ENCODE peak calls at places on chromosomes 11 and 22, in five cellular contexts. One of them, this sample, is unnamed.

GRCh38 chr11:111573821-111574249 is 28.4 kb upstream of the SIK2 start:
- DNase-seq in CD8-positive, alpha-beta T cell: no peak
- DNase-seq in WTC11: no peak
- DNase-seq in fibroblast of lung: peak
- DNase-seq in astrocyte: no peak
- DNase-seq in this sample: no peak

GRCh38 chr11:92380882-92381281 is 156.3 kb downstream of the FAT3 start:
- DNase-seq in CD8-positive, alpha-beta T cell: no peak
- DNase-seq in WTC11: no peak
- DNase-seq in fibroblast of lung: peak
- DNase-seq in astrocyte: peak
- DNase-seq in this sample: no peak

GRCh38 chr11:74326665-74327064 is 15.2 kb upstream of the P4HA3 start:
- DNase-seq in CD8-positive, alpha-beta T cell: no peak
- DNase-seq in WTC11: no peak
- DNase-seq in fibroblast of lung: no peak
- DNase-seq in astrocyte: no peak
- DNase-seq in this sample: no peak

GRCh38 chr22:49670610-49671330 is 156.9 kb downstream of the BRD1 start:
- DNase-seq in CD8-positive, alpha-beta T cell: peak
- DNase-seq in WTC11: peak
- DNase-seq in fibroblast of lung: no peak
- DNase-seq in astrocyte: no peak
- DNase-seq in this sample: peak

GRCh38 chr11:47524200-47524874 is 28.6 kb downstream of the CELF1 start:
- DNase-seq in CD8-positive, alpha-beta T cell: no peak
- DNase-seq in WTC11: no peak
- DNase-seq in fibroblast of lung: no peak
- DNase-seq in astrocyte: no peak
- DNase-seq in this sample: no peak

GRCh38 chr11:2437516-2437915 is 6.8 kb downstream of the TRPM5 start:
- DNase-seq in CD8-positive, alpha-beta T cell: no peak
- DNase-seq in WTC11: no peak
- DNase-seq in fibroblast of lung: no peak
- DNase-seq in astrocyte: no peak
- DNase-seq in this sample: no peak

GRCh38 chr22:43883012-43883661 is 8.7 kb downstream of the PNPLA5 start:
- DNase-seq in CD8-positive, alpha-beta T cell: no peak
- DNase-seq in WTC11: peak
- DNase-seq in fibroblast of lung: peak
- DNase-seq in astrocyte: peak
- DNase-seq in this sample: no peak

GRCh38 chr11:115623021-115623451 is 118.8 kb upstream of the CADM1 start:
- DNase-seq in CD8-positive, alpha-beta T cell: no peak
- DNase-seq in WTC11: no peak
- DNase-seq in fibroblast of lung: peak
- DNase-seq in astrocyte: peak
- DNase-seq in this sample: no peak

GRCh38 chr11:94762208-94762607 is 5.9 kb upstream of the AMOTL1 start:
- DNase-seq in CD8-positive, alpha-beta T cell: no peak
- DNase-seq in WTC11: no peak
- DNase-seq in fibroblast of lung: no peak
- DNase-seq in astrocyte: no peak
- DNase-seq in this sample: no peak

GRCh38 chr11:76233936-76234703 is 27.8 kb upstream of the WNT11 start:
- DNase-seq in CD8-positive, alpha-beta T cell: peak
- DNase-seq in WTC11: no peak
- DNase-seq in fibroblast of lung: peak
- DNase-seq in astrocyte: peak
- DNase-seq in this sample: no peak

GRCh38 chr11:78256962-78257361 is 68.2 kb downstream of the USP35 start:
- DNase-seq in CD8-positive, alpha-beta T cell: no peak
- DNase-seq in WTC11: no peak
- DNase-seq in fibroblast of lung: peak
- DNase-seq in astrocyte: peak
- DNase-seq in this sample: no peak

GRCh38 chr11:37248145-37248544 is 650.1 kb upstream of the RAG2 start:
- DNase-seq in CD8-positive, alpha-beta T cell: no peak
- DNase-seq in WTC11: no peak
- DNase-seq in fibroblast of lung: no peak
- DNase-seq in astrocyte: no peak
- DNase-seq in this sample: no peak

GRCh38 chr11:19079643-19080440 is 19.3 kb upstream of the MRGPRX2 start:
- DNase-seq in CD8-positive, alpha-beta T cell: no peak
- DNase-seq in WTC11: no peak
- DNase-seq in fibroblast of lung: peak
- DNase-seq in astrocyte: peak
- DNase-seq in this sample: no peak

GRCh38 chr22:46076651-46077339 is 73.5 kb upstream of the PPARA start:
- DNase-seq in CD8-positive, alpha-beta T cell: no peak
- DNase-seq in WTC11: peak
- DNase-seq in fibroblast of lung: peak
- DNase-seq in astrocyte: peak
- DNase-seq in this sample: no peak

GRCh38 chr11:47152953-47153950 is 23.4 kb downstream of the ARFGAP2 start:
- DNase-seq in CD8-positive, alpha-beta T cell: peak
- DNase-seq in WTC11: peak
- DNase-seq in fibroblast of lung: peak
- DNase-seq in astrocyte: peak
- DNase-seq in this sample: peak

GRCh38 chr11:90656171-90656570 is 433.3 kb upstream of the CHORDC1 start:
- DNase-seq in CD8-positive, alpha-beta T cell: no peak
- DNase-seq in WTC11: no peak
- DNase-seq in fibroblast of lung: no peak
- DNase-seq in astrocyte: no peak
- DNase-seq in this sample: no peak
- TF ChIP-seq CTCF in CD8-positive, alpha-beta T cell: no peak
- TF ChIP-seq CTCF in WTC11: no peak
- TF ChIP-seq CTCF in fibroblast of lung: no peak
- TF ChIP-seq CTCF in astrocyte: no peak
- TF ChIP-seq CTCF in this sample: no peak

GRCh38 chr11:124745835-124746620 is 6.0 kb downstream of the VSIG2 start:
- DNase-seq in CD8-positive, alpha-beta T cell: peak
- DNase-seq in WTC11: peak
- DNase-seq in fibroblast of lung: no peak
- DNase-seq in astrocyte: no peak
- DNase-seq in this sample: no peak
- TF ChIP-seq CTCF in CD8-positive, alpha-beta T cell: no peak
- TF ChIP-seq CTCF in WTC11: no peak
- TF ChIP-seq CTCF in fibroblast of lung: peak
- TF ChIP-seq CTCF in astrocyte: no peak
- TF ChIP-seq CTCF in this sample: no peak

DNA sequence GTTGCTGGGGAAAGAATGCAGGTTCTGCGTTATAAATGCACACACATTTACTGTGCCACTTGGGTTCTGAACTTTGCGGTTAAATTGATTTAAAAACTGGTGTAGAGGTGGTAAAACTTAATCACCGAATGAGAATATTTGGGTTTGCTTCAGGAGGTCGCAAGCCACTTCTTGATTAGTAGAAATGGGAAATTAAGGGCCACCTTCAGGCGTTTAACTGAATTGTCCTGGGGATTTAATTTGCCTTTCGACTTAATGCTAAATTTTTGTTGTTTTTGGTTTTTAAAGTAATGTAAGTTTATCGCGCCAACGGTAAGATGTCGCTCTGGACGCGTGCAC is 460 bp upstream of the NCR3LG1 start:
- DNase-seq in CD8-positive, alpha-beta T cell: no peak
- DNase-seq in WTC11: no peak
- DNase-seq in fibroblast of lung: no peak
- DNase-seq in astrocyte: no peak
- DNase-seq in this sample: no peak
- TF ChIP-seq CTCF in CD8-positive, alpha-beta T cell: peak
- TF ChIP-seq CTCF in WTC11: no peak
- TF ChIP-seq CTCF in fibroblast of lung: peak
- TF ChIP-seq CTCF in astrocyte: peak
- TF ChIP-seq CTCF in this sample: no peak

DNA sequence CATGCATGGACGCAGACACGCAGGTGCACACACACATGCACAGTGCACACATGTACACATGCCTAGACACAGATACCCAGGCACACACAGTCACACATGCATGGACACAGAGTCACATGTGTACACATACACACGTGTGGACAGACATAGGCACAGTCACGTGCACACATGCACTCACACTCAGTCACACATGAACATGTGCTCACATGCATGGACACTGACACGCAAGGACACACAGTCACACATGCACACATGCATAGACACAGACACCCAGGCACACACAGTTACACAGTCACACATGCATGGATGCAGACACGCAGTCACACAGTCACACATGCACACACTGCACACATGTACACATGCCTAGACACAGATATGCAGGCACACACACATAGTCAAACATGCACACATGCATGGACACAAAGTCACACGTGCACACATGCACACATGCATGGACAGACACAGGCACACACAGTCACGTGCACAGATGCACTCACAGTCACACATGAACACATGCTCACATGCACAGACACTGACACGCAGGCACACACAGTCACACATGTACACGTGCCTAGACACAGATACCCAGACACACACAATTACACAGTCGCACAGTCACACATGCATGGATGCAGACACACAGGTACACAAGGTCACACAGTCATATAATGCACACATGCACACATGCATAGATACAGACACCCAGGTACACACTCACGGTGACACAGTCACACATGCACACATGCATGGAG is 16.8 kb downstream of the MUC2 start:
- DNase-seq in CD8-positive, alpha-beta T cell: no peak
- DNase-seq in WTC11: no peak
- DNase-seq in fibroblast of lung: no peak
- DNase-seq in astrocyte: no peak
- DNase-seq in this sample: no peak
- TF ChIP-seq CTCF in CD8-positive, alpha-beta T cell: no peak
- TF ChIP-seq CTCF in WTC11: no peak
- TF ChIP-seq CTCF in fibroblast of lung: no peak
- TF ChIP-seq CTCF in astrocyte: no peak
- TF ChIP-seq CTCF in this sample: no peak

GRCh38 chr22:39374191-39374590 is 24.4 kb downstream of the SYNGR1 start:
- DNase-seq in CD8-positive, alpha-beta T cell: no peak
- DNase-seq in WTC11: peak
- DNase-seq in fibroblast of lung: no peak
- DNase-seq in astrocyte: no peak
- DNase-seq in this sample: no peak
- TF ChIP-seq CTCF in CD8-positive, alpha-beta T cell: no peak
- TF ChIP-seq CTCF in WTC11: no peak
- TF ChIP-seq CTCF in fibroblast of lung: no peak
- TF ChIP-seq CTCF in astrocyte: no peak
- TF ChIP-seq CTCF in this sample: no peak

GRCh38 chr22:37918149-37918548 is 12.1 kb downstream of the MICALL1 start:
- DNase-seq in CD8-positive, alpha-beta T cell: no peak
- DNase-seq in WTC11: no peak
- DNase-seq in fibroblast of lung: no peak
- DNase-seq in astrocyte: no peak
- DNase-seq in this sample: no peak

GRCh38 chr22:37920131-37920530 is 14.0 kb downstream of the MICALL1 start:
- DNase-seq in CD8-positive, alpha-beta T cell: no peak
- DNase-seq in WTC11: no peak
- DNase-seq in fibroblast of lung: no peak
- DNase-seq in astrocyte: no peak
- DNase-seq in this sample: no peak

GRCh38 chr22:37923927-37924326 is 17.8 kb downstream of the MICALL1 start:
- DNase-seq in CD8-positive, alpha-beta T cell: no peak
- DNase-seq in WTC11: no peak
- DNase-seq in fibroblast of lung: no peak
- DNase-seq in astrocyte: no peak
- DNase-seq in this sample: no peak

GRCh38 chr22:37922177-37922576 is 16.1 kb downstream of the MICALL1 start:
- DNase-seq in CD8-positive, alpha-beta T cell: no peak
- DNase-seq in WTC11: no peak
- DNase-seq in fibroblast of lung: no peak
- DNase-seq in astrocyte: no peak
- DNase-seq in this sample: no peak

GRCh38 chr22:37918580-37919274 is 12.6 kb downstream of the MICALL1 start:
- DNase-seq in CD8-positive, alpha-beta T cell: no peak
- DNase-seq in WTC11: no peak
- DNase-seq in fibroblast of lung: no peak
- DNase-seq in astrocyte: no peak
- DNase-seq in this sample: no peak
- TF ChIP-seq CTCF in CD8-positive, alpha-beta T cell: no peak
- TF ChIP-seq CTCF in WTC11: no peak
- TF ChIP-seq CTCF in fibroblast of lung: no peak
- TF ChIP-seq CTCF in astrocyte: no peak
- TF ChIP-seq CTCF in this sample: no peak

GRCh38 chr22:36175892-36176291 is 15.3 kb upstream of the APOL3 start:
- DNase-seq in CD8-positive, alpha-beta T cell: no peak
- DNase-seq in WTC11: no peak
- DNase-seq in fibroblast of lung: no peak
- DNase-seq in astrocyte: no peak
- DNase-seq in this sample: no peak
- TF ChIP-seq CTCF in CD8-positive, alpha-beta T cell: no peak
- TF ChIP-seq CTCF in WTC11: no peak
- TF ChIP-seq CTCF in fibroblast of lung: no peak
- TF ChIP-seq CTCF in astrocyte: no peak
- TF ChIP-seq CTCF in this sample: no peak

GRCh38 chr11:11987503-11988022 is 20.9 kb downstream of the DKK3 start:
- DNase-seq in CD8-positive, alpha-beta T cell: no peak
- DNase-seq in WTC11: no peak
- DNase-seq in fibroblast of lung: peak
- DNase-seq in astrocyte: peak
- DNase-seq in this sample: no peak
- TF ChIP-seq CTCF in CD8-positive, alpha-beta T cell: no peak
- TF ChIP-seq CTCF in WTC11: no peak
- TF ChIP-seq CTCF in fibroblast of lung: peak
- TF ChIP-seq CTCF in astrocyte: peak
- TF ChIP-seq CTCF in this sample: no peak

GRCh38 chr11:113249491-113249763 is 65.0 kb upstream of the TTC12 start:
- DNase-seq in CD8-positive, alpha-beta T cell: no peak
- DNase-seq in WTC11: no peak
- DNase-seq in fibroblast of lung: peak
- DNase-seq in astrocyte: no peak
- DNase-seq in this sample: no peak
- TF ChIP-seq CTCF in CD8-positive, alpha-beta T cell: no peak
- TF ChIP-seq CTCF in WTC11: no peak
- TF ChIP-seq CTCF in fibroblast of lung: peak
- TF ChIP-seq CTCF in astrocyte: peak
- TF ChIP-seq CTCF in this sample: no peak

DNA sequence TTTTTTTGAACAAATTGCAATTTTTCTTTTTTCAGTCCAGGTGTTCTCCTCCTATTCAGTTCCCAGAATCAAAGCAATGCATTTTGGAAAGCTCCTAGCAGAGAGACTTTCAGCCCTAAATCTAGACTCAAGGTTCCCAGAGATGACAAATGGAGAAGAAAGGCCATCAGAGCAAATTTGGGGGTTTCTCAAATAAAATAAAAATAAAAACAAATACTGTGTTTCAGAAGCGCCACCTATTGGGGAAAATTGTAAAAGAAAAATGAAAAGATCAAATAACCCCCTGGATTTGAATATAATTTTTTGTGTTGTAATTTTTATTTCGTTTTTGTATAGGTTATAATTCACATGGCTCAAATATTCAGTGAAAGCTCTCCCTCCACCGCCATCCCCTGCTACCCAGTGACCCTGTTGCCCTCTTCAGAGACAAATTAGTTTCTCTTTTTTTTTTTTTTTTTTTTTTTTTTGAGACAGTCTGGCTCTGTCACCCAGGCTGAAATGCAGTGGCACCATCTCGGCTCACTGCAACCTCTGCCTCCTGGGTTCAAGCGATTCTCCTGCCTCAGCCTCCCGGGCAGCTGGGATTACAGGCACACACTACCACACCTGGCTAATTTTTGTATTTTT is 6.2 kb upstream of the UBE4A start:
- DNase-seq in CD8-positive, alpha-beta T cell: no peak
- DNase-seq in WTC11: no peak
- DNase-seq in fibroblast of lung: peak
- DNase-seq in astrocyte: no peak
- DNase-seq in this sample: no peak
- TF ChIP-seq CTCF in CD8-positive, alpha-beta T cell: peak
- TF ChIP-seq CTCF in WTC11: no peak
- TF ChIP-seq CTCF in fibroblast of lung: peak
- TF ChIP-seq CTCF in astrocyte: peak
- TF ChIP-seq CTCF in this sample: peak